ENCODE peak calls at places on chromosome X, in seven cellular contexts. One of them, this sample, is unnamed.
A peak's percentile ranks its signal among the peaks of the same experiment; 100 is the strongest.

GRCh38 chrX:38041237-38041636 is 34.9 kb downstream of the SYTL5 start:
- DNase-seq in mesendoderm: no peak
- DNase-seq in H9: no peak
- DNase-seq in mammary epithelial cell: no peak
- DNase-seq in DND-41: no peak
- DNase-seq in adipocyte: no peak
- DNase-seq in kidney: no peak
- DNase-seq in this sample: no peak

GRCh38 chrX:115602308-115602707 is 41.3 kb downstream of the PLS3 start:
- DNase-seq in mesendoderm: no peak
- DNase-seq in H9: no peak
- DNase-seq in mammary epithelial cell: peak; percentile 37
- DNase-seq in DND-41: no peak
- DNase-seq in adipocyte: no peak
- DNase-seq in kidney: no peak
- DNase-seq in this sample: no peak

GRCh38 chrX:134908235-134908834 is 82.5 kb upstream of the SMIM10 start:
- DNase-seq in mesendoderm: peak; percentile 6
- DNase-seq in H9: no peak
- DNase-seq in mammary epithelial cell: peak; percentile 11
- DNase-seq in DND-41: peak; percentile 11
- DNase-seq in adipocyte: peak; percentile 15
- DNase-seq in kidney: no peak
- DNase-seq in this sample: no peak

GRCh38 chrX:48918644-48919340 is at the start of gene PIM2:
- DNase-seq in mesendoderm: peak; percentile 99
- DNase-seq in H9: peak; percentile 95
- DNase-seq in mammary epithelial cell: peak; percentile 83
- DNase-seq in DND-41: peak; percentile 96
- DNase-seq in adipocyte: peak; percentile 81
- DNase-seq in kidney: peak; percentile 96
- DNase-seq in this sample: peak; percentile 95

GRCh38 chrX:1450381-1451161 is 2.1 kb downstream of the ASMTL start:
- DNase-seq in mesendoderm: no peak
- DNase-seq in H9: peak; percentile 19
- DNase-seq in mammary epithelial cell: no peak
- DNase-seq in DND-41: peak; percentile 32
- DNase-seq in adipocyte: no peak
- DNase-seq in kidney: peak; percentile 51
- DNase-seq in this sample: peak; percentile 32

GRCh38 chrX:8030361-8030760 is 103.1 kb upstream of the PNPLA4 start:
- DNase-seq in mesendoderm: no peak
- DNase-seq in H9: no peak
- DNase-seq in mammary epithelial cell: no peak
- DNase-seq in DND-41: no peak
- DNase-seq in adipocyte: no peak
- DNase-seq in kidney: no peak
- DNase-seq in this sample: no peak

GRCh38 chrX:120361906-120362305 is at the start of gene ATP1B4:
- DNase-seq in mesendoderm: no peak
- DNase-seq in H9: no peak
- DNase-seq in mammary epithelial cell: no peak
- DNase-seq in DND-41: no peak
- DNase-seq in adipocyte: no peak
- DNase-seq in kidney: no peak
- DNase-seq in this sample: no peak

GRCh38 chrX:149830192-149830873 is 48.6 kb downstream of the MAGEA9 start:
- DNase-seq in mesendoderm: peak; percentile 92
- DNase-seq in H9: peak; percentile 79
- DNase-seq in mammary epithelial cell: peak; percentile 42
- DNase-seq in DND-41: no peak
- DNase-seq in adipocyte: peak; percentile 60
- DNase-seq in kidney: no peak
- DNase-seq in this sample: peak; percentile 88

GRCh38 chrX:10507181-10507580 is 113.2 kb downstream of the MID1 start:
- DNase-seq in mesendoderm: no peak
- DNase-seq in H9: no peak
- DNase-seq in mammary epithelial cell: peak; percentile 58
- DNase-seq in DND-41: no peak
- DNase-seq in adipocyte: no peak
- DNase-seq in kidney: no peak
- DNase-seq in this sample: no peak

GRCh38 chrX:107744868-107745267 is 30.7 kb downstream of the TSC22D3 start:
- DNase-seq in mesendoderm: no peak
- DNase-seq in H9: no peak
- DNase-seq in mammary epithelial cell: no peak
- DNase-seq in DND-41: no peak
- DNase-seq in adipocyte: no peak
- DNase-seq in kidney: no peak
- DNase-seq in this sample: no peak

GRCh38 chrX:107743995-107744394 is 31.6 kb downstream of the TSC22D3 start:
- DNase-seq in mesendoderm: no peak
- DNase-seq in H9: no peak
- DNase-seq in mammary epithelial cell: no peak
- DNase-seq in DND-41: no peak
- DNase-seq in adipocyte: no peak
- DNase-seq in kidney: no peak
- DNase-seq in this sample: no peak

GRCh38 chrX:107741318-107741813 is 34.2 kb downstream of the TSC22D3 start:
- DNase-seq in mesendoderm: no peak
- DNase-seq in H9: no peak
- DNase-seq in mammary epithelial cell: no peak
- DNase-seq in DND-41: no peak
- DNase-seq in adipocyte: no peak
- DNase-seq in kidney: peak; percentile 75
- DNase-seq in this sample: no peak

GRCh38 chrX:107739541-107739940 is 36.0 kb downstream of the TSC22D3 start:
- DNase-seq in mesendoderm: no peak
- DNase-seq in H9: no peak
- DNase-seq in mammary epithelial cell: no peak
- DNase-seq in DND-41: no peak
- DNase-seq in adipocyte: no peak
- DNase-seq in kidney: no peak
- DNase-seq in this sample: no peak

DNA sequence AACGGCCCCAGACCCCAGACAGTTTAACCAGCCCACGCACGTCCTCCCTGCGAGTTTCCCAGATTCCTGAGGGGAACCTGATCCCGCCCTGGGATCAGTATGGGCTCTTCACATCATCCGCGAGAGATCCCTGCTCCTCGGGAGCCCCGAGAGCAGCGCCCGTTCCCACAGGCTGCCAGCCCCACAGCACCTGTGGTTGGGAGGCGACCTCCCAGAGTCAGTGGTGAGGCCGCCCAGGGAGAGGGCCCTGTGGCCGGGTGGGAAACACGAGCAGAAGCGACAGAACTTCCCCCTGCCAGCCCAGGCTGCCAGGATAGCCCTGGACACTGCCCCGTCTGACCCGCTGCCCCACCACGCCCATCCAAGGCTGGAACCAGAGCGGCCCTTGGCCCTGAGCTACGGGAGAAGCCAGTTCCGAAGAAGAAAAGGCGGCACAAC is 32.8 kb downstream of the TSC22D3 start:
- DNase-seq in mesendoderm: no peak
- DNase-seq in H9: no peak
- DNase-seq in mammary epithelial cell: no peak
- DNase-seq in DND-41: peak; percentile 5
- DNase-seq in adipocyte: no peak
- DNase-seq in kidney: peak; percentile 80
- DNase-seq in this sample: peak; percentile 56
- H3K4me1 ChIP-seq in mesendoderm: peaks cover 3% of the 10 kb centered on the region
- H3K4me1 ChIP-seq in H9: no peaks in the 10 kb centered on the region
- H3K4me1 ChIP-seq in mammary epithelial cell: peaks cover 25% of the 10 kb centered on the region
- H3K4me1 ChIP-seq in DND-41: peaks cover 28% of the 10 kb centered on the region
- H3K4me1 ChIP-seq in adipocyte: peaks cover 39% of the 10 kb centered on the region
- H3K4me1 ChIP-seq in kidney: peaks cover 34% of the 10 kb centered on the region
- H3K4me1 ChIP-seq in this sample: no peaks in the 10 kb centered on the region

DNA sequence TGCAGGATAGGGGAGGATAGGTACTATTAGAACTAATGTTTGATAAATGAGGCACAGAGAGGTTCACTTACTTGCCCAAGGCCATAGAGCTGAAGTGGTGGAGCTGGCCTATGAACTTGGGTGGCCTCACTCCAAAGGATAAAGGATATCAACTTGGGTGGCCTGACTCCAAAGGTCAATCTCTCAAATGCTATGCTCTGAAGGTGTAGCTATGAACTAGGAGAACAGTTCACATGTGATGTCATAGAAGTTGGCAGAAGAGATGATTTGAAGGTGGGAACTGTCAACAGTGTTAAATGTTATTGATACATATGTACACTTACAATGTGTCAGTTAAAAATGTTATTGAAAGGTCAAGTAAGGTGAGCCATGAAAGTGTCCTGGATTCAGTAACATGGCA is 6.2 kb upstream of the CHST7 start:
- DNase-seq in mesendoderm: no peak
- DNase-seq in H9: no peak
- DNase-seq in mammary epithelial cell: no peak
- DNase-seq in DND-41: no peak
- DNase-seq in adipocyte: no peak
- DNase-seq in kidney: no peak
- DNase-seq in this sample: no peak
- H3K9ac ChIP-seq in mesendoderm: no peak overlapping the region
- H3K9ac ChIP-seq in H9: no peak overlapping the region
- H3K9ac ChIP-seq in mammary epithelial cell: no peak overlapping the region
- H3K9ac ChIP-seq in DND-41: no peak overlapping the region
- H3K9ac ChIP-seq in adipocyte: no peak overlapping the region
- H3K9ac ChIP-seq in kidney: no peak overlapping the region
- H3K9ac ChIP-seq in this sample: no peak overlapping the region

GRCh38 chrX:46710425-46710824 is 48.5 kb downstream of the SLC9A7 start:
- DNase-seq in mesendoderm: no peak
- DNase-seq in H9: no peak
- DNase-seq in mammary epithelial cell: peak; percentile 96
- DNase-seq in DND-41: no peak
- DNase-seq in adipocyte: no peak
- DNase-seq in kidney: no peak
- DNase-seq in this sample: no peak

GRCh38 chrX:46713672-46714487 is 45.0 kb downstream of the SLC9A7 start:
- DNase-seq in mesendoderm: no peak
- DNase-seq in H9: no peak
- DNase-seq in mammary epithelial cell: no peak
- DNase-seq in DND-41: no peak
- DNase-seq in adipocyte: peak; percentile 35
- DNase-seq in kidney: no peak
- DNase-seq in this sample: no peak

GRCh38 chrX:46710927-46711623 is 47.8 kb downstream of the SLC9A7 start:
- DNase-seq in mesendoderm: no peak
- DNase-seq in H9: no peak
- DNase-seq in mammary epithelial cell: no peak
- DNase-seq in DND-41: no peak
- DNase-seq in adipocyte: no peak
- DNase-seq in kidney: no peak
- DNase-seq in this sample: no peak

GRCh38 chrX:46715521-46715920 is 43.4 kb downstream of the SLC9A7 start:
- DNase-seq in mesendoderm: no peak
- DNase-seq in H9: no peak
- DNase-seq in mammary epithelial cell: no peak
- DNase-seq in DND-41: no peak
- DNase-seq in adipocyte: no peak
- DNase-seq in kidney: no peak
- DNase-seq in this sample: no peak

DNA sequence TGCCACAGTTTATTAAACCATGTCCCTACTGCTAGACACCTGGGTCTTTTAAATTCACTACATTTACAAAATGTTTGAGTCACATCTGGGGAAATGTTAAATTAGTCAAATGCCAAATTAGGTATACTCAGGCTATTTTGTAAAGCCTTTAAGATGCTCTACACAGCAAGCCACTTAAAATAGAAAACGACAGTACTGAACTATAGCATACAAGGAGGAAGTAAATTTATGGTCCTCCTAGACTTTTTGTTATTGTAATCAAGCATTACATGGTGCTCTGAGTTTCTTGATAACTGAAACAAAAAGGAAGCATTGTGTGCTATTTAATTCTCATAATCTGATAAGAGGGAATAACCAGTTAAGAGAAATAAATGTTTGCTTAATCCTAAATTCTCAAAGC is 46.2 kb downstream of the SLC9A7 start:
- DNase-seq in mesendoderm: no peak
- DNase-seq in H9: no peak
- DNase-seq in mammary epithelial cell: no peak
- DNase-seq in DND-41: no peak
- DNase-seq in adipocyte: no peak
- DNase-seq in kidney: no peak
- DNase-seq in this sample: no peak
- H3K4me1 ChIP-seq in mesendoderm: no peaks in the 10 kb centered on the region
- H3K4me1 ChIP-seq in H9: peaks cover 2% of the 10 kb centered on the region
- H3K4me1 ChIP-seq in mammary epithelial cell: peaks cover 15% of the 10 kb centered on the region
- H3K4me1 ChIP-seq in DND-41: no peaks in the 10 kb centered on the region
- H3K4me1 ChIP-seq in adipocyte: peaks cover 5% of the 10 kb centered on the region
- H3K4me1 ChIP-seq in kidney: no peaks in the 10 kb centered on the region
- H3K4me1 ChIP-seq in this sample: no peaks in the 10 kb centered on the region

GRCh38 chrX:31227250-31227649 is 155.4 kb upstream of the FTHL17 start:
- DNase-seq in mesendoderm: no peak
- DNase-seq in H9: no peak
- DNase-seq in mammary epithelial cell: no peak
- DNase-seq in DND-41: no peak
- DNase-seq in adipocyte: no peak
- DNase-seq in kidney: no peak
- DNase-seq in this sample: no peak

GRCh38 chrX:31223817-31224216 is 152.0 kb upstream of the FTHL17 start:
- DNase-seq in mesendoderm: no peak
- DNase-seq in H9: no peak
- DNase-seq in mammary epithelial cell: peak; percentile 83
- DNase-seq in DND-41: no peak
- DNase-seq in adipocyte: peak; percentile 37
- DNase-seq in kidney: no peak
- DNase-seq in this sample: no peak

GRCh38 chrX:31225819-31226218 is 154.0 kb upstream of the FTHL17 start:
- DNase-seq in mesendoderm: no peak
- DNase-seq in H9: no peak
- DNase-seq in mammary epithelial cell: no peak
- DNase-seq in DND-41: no peak
- DNase-seq in adipocyte: no peak
- DNase-seq in kidney: no peak
- DNase-seq in this sample: no peak

GRCh38 chrX:31222946-31223345 is 151.1 kb upstream of the FTHL17 start:
- DNase-seq in mesendoderm: no peak
- DNase-seq in H9: no peak
- DNase-seq in mammary epithelial cell: no peak
- DNase-seq in DND-41: no peak
- DNase-seq in adipocyte: no peak
- DNase-seq in kidney: no peak
- DNase-seq in this sample: no peak

DNA sequence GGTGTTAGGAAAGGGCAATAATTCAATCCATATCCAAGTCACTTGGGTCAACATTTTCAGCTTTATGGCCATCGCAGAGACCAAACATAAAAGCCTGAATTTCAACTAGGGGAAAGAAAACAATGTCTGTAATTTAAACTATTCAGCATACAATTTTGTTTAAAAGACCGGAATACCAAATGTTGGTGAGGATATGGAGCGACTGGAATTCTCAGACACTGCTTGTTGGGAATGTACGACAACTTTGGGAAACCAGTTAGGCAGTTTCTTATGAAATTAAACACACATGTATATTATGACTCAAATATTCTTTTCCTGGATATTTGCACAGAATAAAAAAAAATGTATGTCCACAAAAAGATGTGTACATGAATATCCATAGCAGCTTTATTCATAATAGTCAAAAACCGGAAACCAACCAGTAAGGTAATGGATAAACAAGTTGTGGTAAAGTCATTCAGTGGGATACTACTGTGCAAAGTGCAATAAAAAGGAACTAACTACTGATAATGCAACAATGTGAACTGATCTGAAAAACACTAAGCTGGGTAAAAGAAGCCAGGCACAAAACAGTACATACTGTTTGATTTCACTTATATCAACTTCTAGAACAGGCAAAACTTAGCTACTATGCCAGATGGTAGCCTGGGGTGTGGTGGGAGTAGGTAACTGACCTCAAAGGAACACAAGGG is 152.6 kb upstream of the FTHL17 start:
- DNase-seq in mesendoderm: no peak
- DNase-seq in H9: no peak
- DNase-seq in mammary epithelial cell: no peak
- DNase-seq in DND-41: no peak
- DNase-seq in adipocyte: no peak
- DNase-seq in kidney: no peak
- DNase-seq in this sample: no peak
- H3K9ac ChIP-seq in mesendoderm: no peak overlapping the region
- H3K9ac ChIP-seq in H9: no peak overlapping the region
- H3K9ac ChIP-seq in mammary epithelial cell: peak overlapping the region; percentile 44
- H3K9ac ChIP-seq in DND-41: no peak overlapping the region
- H3K9ac ChIP-seq in adipocyte: no peak overlapping the region
- H3K9ac ChIP-seq in kidney: no peak overlapping the region
- H3K9ac ChIP-seq in this sample: no peak overlapping the region

This sample was measured in endodermal cell.